ENCODE peak calls at places on chromosome 21, in seven cellular contexts. A is heart left ventricle, J is A549, N is HepG2, W is spleen, M is sigmoid colon, G is adrenal gland. K is an unnamed sample.

GRCh38 chr21:37338671-37339526 is 27.7 kb upstream of the DYRK1A start:
- DNase-seq in A (peak; percentile 86), J (peak; percentile 81), N (peak; percentile 79), W (no peak), M (peak; percentile 71), G (peak; percentile 88), K (peak; percentile 70)

GRCh38 chr21:15999741-16000140 is 270.0 kb downstream of the USP25 start:
- DNase-seq in A (no peak), J (no peak), N (no peak), W (no peak), M (no peak), G (no peak), K (no peak)

GRCh38 chr21:33412832-33413519 is 9.8 kb downstream of the IFNGR2 start:
- DNase-seq in A (no peak), J (no peak), N (peak; percentile 98), W (no peak), M (no peak), G (no peak), K (no peak)

GRCh38 chr21:43367296-43367695 is 59.6 kb downstream of the SIK1 start:
- DNase-seq in A (no peak), J (no peak), N (no peak), W (no peak), M (no peak), G (no peak), K (no peak)

GRCh38 chr21:17526771-17527170 is 13.9 kb downstream of the CXADR start:
- DNase-seq in A (no peak), J (no peak), N (no peak), W (no peak), M (no peak), G (no peak), K (no peak)

GRCh38 chr21:38343691-38344090 is 86.9 kb downstream of the KCNJ15 start:
- DNase-seq in A (no peak), J (peak; percentile 58), N (no peak), W (no peak), M (no peak), G (peak; percentile 70), K (no peak)

GRCh38 chr21:32030146-32030652 is 157.4 kb downstream of the HUNK start:
- DNase-seq in A (no peak), J (no peak), N (no peak), W (no peak), M (no peak), G (no peak), K (no peak)

GRCh38 chr21:33206771-33207290 is 22.9 kb upstream of the IFNAR2 start:
- DNase-seq in A (no peak), J (no peak), N (no peak), W (peak; percentile 84), M (no peak), G (peak; percentile 14), K (no peak)

GRCh38 chr21:43343095-43343991 is 83.6 kb downstream of the SIK1 start:
- DNase-seq in A (no peak), J (peak; percentile 46), N (peak; percentile 94), W (no peak), M (no peak), G (no peak), K (no peak)

GRCh38 chr21:26756491-26757159 is 88.6 kb downstream of the ADAMTS1 start:
- DNase-seq in A (no peak), J (no peak), N (no peak), W (no peak), M (no peak), G (no peak), K (no peak)

GRCh38 chr21:36799869-36800268 is 101.0 kb downstream of the SIM2 start:
- DNase-seq in A (no peak), J (no peak), N (no peak), W (no peak), M (no peak), G (no peak), K (no peak)

GRCh38 chr21:31011412-31011811 is 26.9 kb downstream of the KRTAP19-8 start:
- DNase-seq in A (no peak), J (no peak), N (no peak), W (no peak), M (no peak), G (no peak), K (no peak)

GRCh38 chr21:25863031-25863430 is 128.3 kb downstream of the GABPA start:
- DNase-seq in A (no peak), J (no peak), N (no peak), W (no peak), M (no peak), G (no peak), K (no peak)

GRCh38 chr21:38525454-38525853 is 27.2 kb upstream of the ERG start:
- DNase-seq in A (no peak), J (no peak), N (no peak), W (no peak), M (no peak), G (no peak), K (no peak)

GRCh38 chr21:43272591-43272990 is 103.8 kb downstream of the CRYAA start:
- DNase-seq in A (peak; percentile 16), J (no peak), N (no peak), W (peak; percentile 58), M (no peak), G (no peak), K (no peak)

GRCh38 chr21:38505654-38506523 is 7.6 kb upstream of the ERG start:
- DNase-seq in A (no peak), J (peak; percentile 6), N (peak; percentile 62), W (no peak), M (no peak), G (no peak), K (peak; percentile 29)

GRCh38 chr21:45536301-45537081 is 5.7 kb downstream of the SLC19A1 start:
- DNase-seq in A (peak; percentile 20), J (no peak), N (no peak), W (peak; percentile 75), M (peak; percentile 60), G (peak; percentile 9), K (no peak)

GRCh38 chr21:45535341-45536081 is 6.7 kb downstream of the SLC19A1 start:
- DNase-seq in A (peak; percentile 28), J (no peak), N (no peak), W (peak; percentile 84), M (peak; percentile 65), G (peak; percentile 23), K (no peak)

GRCh38 chr21:45533731-45534571 is 8.3 kb downstream of the SLC19A1 start:
- DNase-seq in A (peak; percentile 56), J (no peak), N (no peak), W (peak; percentile 77), M (peak; percentile 62), G (peak; percentile 62), K (no peak)

GRCh38 chr21:45532826-45533730 is 9.2 kb downstream of the SLC19A1 start:
- DNase-seq in A (peak; percentile 31), J (no peak), N (no peak), W (peak; percentile 80), M (peak; percentile 59), G (peak; percentile 17), K (no peak)

GRCh38 chr21:45534591-45535331 is 7.5 kb downstream of the SLC19A1 start:
- DNase-seq in A (peak; percentile 88), J (no peak), N (no peak), W (peak; percentile 84), M (peak; percentile 63), G (peak; percentile 86), K (no peak)
- TF ChIP-seq POLR2A in A (no peak), J (no peak), N (no peak), W (no peak), M (no peak), G (no peak), K (no peak)

DNA sequence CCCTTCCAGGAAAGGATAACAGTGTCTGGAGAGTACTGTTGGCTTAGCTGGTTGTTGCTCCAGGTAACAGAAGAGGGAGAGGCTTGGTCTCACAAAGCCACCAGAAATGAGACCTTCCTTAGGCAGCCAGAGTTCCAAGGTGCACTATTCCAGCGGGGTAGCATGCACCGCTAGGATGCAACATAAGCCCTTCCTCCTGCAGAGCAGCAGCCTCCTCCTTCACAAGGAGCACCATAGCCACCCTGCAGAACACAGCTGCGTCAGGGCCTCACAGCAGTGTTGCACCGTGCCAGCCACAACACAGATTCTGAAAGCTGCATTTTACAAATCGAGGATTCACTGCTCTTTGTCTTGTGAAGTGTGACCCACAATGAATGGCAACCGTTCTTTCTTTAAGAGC is 142.0 kb downstream of the CLIC6 start:
- DNase-seq in A (no peak), J (no peak), N (no peak), W (no peak), M (no peak), G (no peak), K (no peak)
- TF ChIP-seq POLR2A in A (no peak), J (no peak), N (no peak), W (no peak), M (no peak), G (no peak), K (no peak)

DNA sequence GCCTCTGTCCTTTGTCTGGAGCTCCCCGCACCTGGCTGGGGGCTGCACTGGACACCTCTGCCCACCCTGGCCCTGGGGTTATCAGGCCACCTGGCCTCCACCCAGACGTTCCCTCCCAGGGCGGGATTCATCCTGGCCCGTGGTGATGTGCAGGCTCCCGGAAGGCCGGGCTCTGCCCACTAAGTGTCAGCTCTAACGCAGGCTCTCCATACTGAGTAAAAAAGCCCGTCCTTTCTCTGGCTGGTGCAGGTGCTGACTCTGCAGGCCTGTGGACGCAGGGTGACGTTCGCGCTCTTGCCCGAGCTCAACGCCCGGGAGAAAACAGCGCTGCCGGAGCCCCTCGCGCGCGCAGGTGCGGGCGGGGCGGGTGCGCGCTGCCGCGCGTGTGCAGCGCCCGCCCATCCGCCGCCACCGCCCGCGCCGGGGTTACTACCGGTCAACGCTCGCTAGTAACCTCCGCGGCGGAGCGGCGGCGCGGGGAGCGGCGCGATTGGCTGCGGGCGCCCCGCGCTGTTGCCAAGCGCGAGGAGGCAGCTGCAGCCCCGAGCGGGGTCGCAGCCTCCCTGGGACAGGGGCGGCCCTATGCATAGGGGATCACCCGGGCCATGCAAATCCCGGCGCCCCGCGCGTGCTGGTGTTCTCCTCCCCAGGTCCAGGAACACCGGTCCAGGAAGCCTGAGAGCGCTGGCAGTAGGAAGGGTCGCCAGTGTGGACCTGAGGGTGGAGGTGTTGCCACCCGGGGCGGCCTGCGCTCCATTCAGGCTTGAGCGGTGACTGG is 15.7 kb downstream of the ABCG1 start:
- DNase-seq in A (peak; percentile 73), J (peak; percentile 28), N (peak; percentile 4), W (peak; percentile 96), M (peak; percentile 88), G (peak; percentile 85), K (no peak)
- TF ChIP-seq POLR2A in A (no peak), J (peak; percentile 12), N (no peak), W (no peak), M (no peak), G (peak; percentile 68), K (no peak)

DNA sequence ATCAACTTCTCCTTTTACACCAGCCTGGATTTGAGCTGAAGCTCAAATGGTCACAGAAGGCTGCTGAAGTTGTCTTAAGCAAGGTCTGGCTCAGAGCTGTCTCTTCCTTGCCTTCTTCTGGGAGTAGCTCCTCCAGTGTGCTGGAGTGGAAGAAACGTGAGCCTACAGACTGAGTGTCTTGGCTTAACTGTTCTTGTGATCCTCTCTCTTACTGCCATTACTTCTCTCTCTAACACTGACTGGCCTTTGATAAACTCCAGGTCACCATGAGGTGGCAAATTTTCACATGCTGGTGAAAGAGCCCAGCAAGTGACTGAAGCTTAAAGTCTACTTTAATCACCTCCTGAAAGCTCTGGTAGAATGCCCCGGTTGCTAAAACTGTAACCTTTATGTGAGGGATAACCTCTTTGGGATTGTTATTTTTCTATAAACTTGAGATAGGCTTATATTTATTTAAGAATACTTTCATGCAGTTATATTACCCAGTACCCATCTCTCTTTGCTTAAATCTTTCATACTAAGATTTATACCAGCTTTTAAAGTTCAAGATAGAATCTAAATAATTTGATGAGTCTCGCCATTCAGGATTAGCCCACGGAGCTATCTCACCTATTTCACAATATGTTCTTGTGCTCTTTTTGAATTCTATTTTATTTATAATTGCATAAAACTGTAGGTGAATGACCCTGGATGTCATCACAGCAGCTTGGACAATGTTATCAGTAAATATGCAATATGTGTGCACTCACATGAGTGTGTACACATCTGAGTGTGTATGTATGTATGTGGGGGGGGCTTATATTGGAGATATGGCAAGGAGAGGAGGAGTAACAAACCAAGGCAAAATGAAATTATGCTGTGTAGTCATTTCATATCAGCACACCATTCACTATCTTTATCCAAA is 924.0 kb downstream of the LTN1 start:
- DNase-seq in A (no peak), J (no peak), N (no peak), W (no peak), M (no peak), G (no peak), K (no peak)
- TF ChIP-seq POLR2A in A (no peak), J (no peak), N (no peak), W (no peak), M (no peak), G (no peak), K (no peak)